ENCODE peak calls at places on chromosomes 12 and 14, in six cellular contexts. I is lower leg skin, B is HFF-Myc, L is psoas muscle, M is HL-60, H is heart left ventricle. C is an unnamed sample.

GRCh38 chr12:12630850-12631249 is 19.2 kb downstream of the CREBL2 start:
- DNase-seq in H (no peak), B (no peak), L (no peak), I (no peak), M (no peak), C (no peak)

GRCh38 chr12:75944097-75944904 is 87.3 kb downstream of the PHLDA1 start:
- DNase-seq in L (no peak), H (no peak), I (no peak), B (peak; percentile 72), M (peak; percentile 29), C (no peak)

GRCh38 chr12:990649-991349 is at the start of gene ERC1:
- DNase-seq in H (peak; percentile 92), B (peak; percentile 49), M (peak; percentile 82), L (peak; percentile 94), I (peak; percentile 96), C (peak; percentile 91)

GRCh38 chr14:87687338-87687876 is 305.6 kb downstream of the GALC start:
- DNase-seq in B (no peak), I (no peak), H (no peak), M (no peak), L (no peak), C (no peak)

GRCh38 chr12:93318720-93319522 is 58.8 kb upstream of the NUDT4 start:
- DNase-seq in I (no peak), H (no peak), L (no peak), M (no peak), B (no peak), C (no peak)

GRCh38 chr14:35240233-35240632 is 51.9 kb upstream of the PSMA6 start:
- DNase-seq in M (no peak), H (no peak), B (no peak), I (no peak), L (no peak), C (no peak)

GRCh38 chr12:124225730-124226129 is 69.2 kb upstream of the RFLNA start:
- DNase-seq in B (no peak), M (no peak), I (no peak), L (no peak), H (no peak), C (no peak)

GRCh38 chr12:7907009-7907408 is 29.0 kb downstream of the SLC2A3 start:
- DNase-seq in B (no peak), I (peak; percentile 49), M (no peak), L (no peak), H (no peak), C (no peak)

GRCh38 chr14:101497910-101498860 is 63.1 kb upstream of the DIO3 start:
- DNase-seq in L (no peak), M (no peak), I (peak; percentile 68), B (no peak), H (peak; percentile 6), C (no peak)

GRCh38 chr12:11896530-11896929 is 174.2 kb upstream of the BCL2L14 start:
- DNase-seq in I (no peak), L (no peak), M (no peak), H (no peak), B (no peak), C (no peak)

GRCh38 chr12:45729233-45730115 is at the start of gene ARID2:
- DNase-seq in H (peak; percentile 72), B (no peak), I (peak; percentile 93), L (peak; percentile 82), M (no peak), C (peak; percentile 76)

GRCh38 chr14:33568935-33569579 is 381.8 kb downstream of the EGLN3 start:
- DNase-seq in H (no peak), B (no peak), L (no peak), I (no peak), M (no peak), C (no peak)

GRCh38 chr12:5514016-5514415 is 82.1 kb downstream of the NTF3 start:
- DNase-seq in L (no peak), M (no peak), I (peak; percentile 72), B (no peak), H (no peak), C (no peak)

GRCh38 chr14:28294834-28295440 is 471.6 kb upstream of the FOXG1 start:
- DNase-seq in B (no peak), M (peak; percentile 35), L (no peak), H (no peak), I (no peak), C (no peak)

GRCh38 chr12:133080051-133080618 is 588 bp upstream of the ZNF140 start:
- DNase-seq in B (peak; percentile 97), H (peak; percentile 98), I (peak; percentile 99), L (peak; percentile 99), M (peak; percentile 99), C (peak; percentile 97)
- TF ChIP-seq CTCF in B (peak; percentile 2), H (peak; percentile 4), I (no peak), L (no peak), M (no peak), C (no peak)

GRCh38 chr14:105485720-105486332 is 860 bp upstream of the CRIP1 start:
- DNase-seq in I (peak; percentile 89), L (no peak), M (no peak), H (peak; percentile 59), B (no peak), C (no peak)
- TF ChIP-seq CTCF in I (no peak), L (peak; percentile 11), M (peak; percentile 17), H (peak; percentile 48), B (no peak), C (peak; percentile 72)

DNA sequence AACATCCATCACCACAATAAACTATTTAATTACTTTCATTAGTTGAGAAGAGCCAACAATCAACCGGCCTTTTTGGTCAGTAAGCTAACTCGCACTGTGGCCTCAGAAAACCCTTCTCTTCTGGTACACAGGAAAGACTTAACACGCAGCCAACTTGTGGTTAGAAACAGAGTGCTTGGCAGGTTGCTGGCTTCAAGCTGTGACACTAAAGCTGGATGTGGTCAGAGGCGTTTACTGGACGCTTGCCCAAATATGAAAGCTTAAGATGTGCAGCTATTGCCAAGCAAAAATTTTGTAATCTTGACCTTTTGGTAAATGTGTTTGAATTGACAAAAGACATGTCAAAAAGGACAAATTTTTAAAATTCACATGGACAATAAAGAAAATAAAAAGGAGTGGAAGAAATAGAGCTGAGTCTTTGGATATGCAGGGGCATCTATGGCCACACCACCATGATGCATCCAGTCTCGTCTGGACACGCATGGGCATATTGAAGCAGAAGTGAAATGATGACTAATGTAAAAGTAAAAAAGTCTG is 2.6 kb upstream of the KLRK1 start:
- DNase-seq in B (peak; percentile 54), M (peak; percentile 87), L (peak; percentile 65), I (peak; percentile 90), H (peak; percentile 45), C (no peak)
- TF ChIP-seq CTCF in B (no peak), M (no peak), L (no peak), I (no peak), H (no peak), C (no peak)

GRCh38 chr12:103886398-103886797 is 43.8 kb upstream of the HSP90B1 start:
- DNase-seq in I (no peak), L (no peak), B (no peak), M (no peak), H (no peak), C (no peak)

GRCh38 chr12:103881261-103881660 is 40.2 kb upstream of the NT5DC3 start:
- DNase-seq in L (no peak), I (no peak), M (no peak), H (no peak), B (no peak), C (no peak)

GRCh38 chr12:103882861-103883596 is 42.0 kb upstream of the NT5DC3 start:
- DNase-seq in M (no peak), I (no peak), H (no peak), L (no peak), B (no peak), C (no peak)

GRCh38 chr12:103887738-103888137 is 42.5 kb upstream of the HSP90B1 start:
- DNase-seq in H (no peak), I (no peak), M (no peak), L (no peak), B (no peak), C (no peak)

GRCh38 chr12:103884316-103884715 is 43.3 kb upstream of the NT5DC3 start:
- DNase-seq in L (no peak), I (no peak), M (no peak), B (no peak), H (no peak), C (no peak)
- TF ChIP-seq CTCF in L (peak; percentile 44), I (no peak), M (peak; percentile 49), B (peak; percentile 52), H (no peak), C (peak; percentile 59)